ENCODE peak calls at places on chromosome 20, in five cellular contexts. One of them, this sample, is unnamed.

GRCh38 chr20:23702021-23702420 is 13.2 kb upstream of the CST4 start:
- DNase-seq in left ventricle myocardium superior: no peak
- DNase-seq in DMS79: no peak
- DNase-seq in mesothelial cell of epicardium: no peak
- DNase-seq in NCI-H1694 treated with DMSO at 0.1 percent for 48 hours: no peak
- DNase-seq in this sample: no peak

GRCh38 chr20:23680151-23680550 is 8.7 kb downstream of the CST4 start:
- DNase-seq in left ventricle myocardium superior: no peak
- DNase-seq in DMS79: no peak
- DNase-seq in mesothelial cell of epicardium: no peak
- DNase-seq in NCI-H1694 treated with DMSO at 0.1 percent for 48 hours: no peak
- DNase-seq in this sample: no peak

GRCh38 chr20:3712279-3712873 is at the start of gene SIGLEC1:
- DNase-seq in left ventricle myocardium superior: peak
- DNase-seq in DMS79: no peak
- DNase-seq in mesothelial cell of epicardium: no peak
- DNase-seq in NCI-H1694 treated with DMSO at 0.1 percent for 48 hours: no peak
- DNase-seq in this sample: no peak

GRCh38 chr20:20014659-20015058 is 2.5 kb upstream of the NAA20 start:
- DNase-seq in left ventricle myocardium superior: no peak
- DNase-seq in DMS79: no peak
- DNase-seq in mesothelial cell of epicardium: no peak
- DNase-seq in NCI-H1694 treated with DMSO at 0.1 percent for 48 hours: no peak
- DNase-seq in this sample: no peak

GRCh38 chr20:50348118-50348517 is 157.5 kb downstream of the CEBPB start:
- DNase-seq in left ventricle myocardium superior: peak
- DNase-seq in DMS79: no peak
- DNase-seq in mesothelial cell of epicardium: no peak
- DNase-seq in NCI-H1694 treated with DMSO at 0.1 percent for 48 hours: no peak
- DNase-seq in this sample: peak

GRCh38 chr20:46253391-46253790 is 54.9 kb downstream of the CDH22 start:
- DNase-seq in left ventricle myocardium superior: no peak
- DNase-seq in DMS79: no peak
- DNase-seq in mesothelial cell of epicardium: no peak
- DNase-seq in NCI-H1694 treated with DMSO at 0.1 percent for 48 hours: peak
- DNase-seq in this sample: no peak

GRCh38 chr20:32903666-32904175 is 45.0 kb downstream of the EFCAB8 start:
- DNase-seq in left ventricle myocardium superior: no peak
- DNase-seq in DMS79: no peak
- DNase-seq in mesothelial cell of epicardium: no peak
- DNase-seq in NCI-H1694 treated with DMSO at 0.1 percent for 48 hours: no peak
- DNase-seq in this sample: no peak

GRCh38 chr20:13865825-13866351 is 81.1 kb downstream of the NDUFAF5 start:
- DNase-seq in left ventricle myocardium superior: no peak
- DNase-seq in DMS79: no peak
- DNase-seq in mesothelial cell of epicardium: no peak
- DNase-seq in NCI-H1694 treated with DMSO at 0.1 percent for 48 hours: peak
- DNase-seq in this sample: no peak

GRCh38 chr20:59104848-59105247 is 58.8 kb upstream of the ZNF831 start:
- DNase-seq in left ventricle myocardium superior: no peak
- DNase-seq in DMS79: no peak
- DNase-seq in mesothelial cell of epicardium: no peak
- DNase-seq in NCI-H1694 treated with DMSO at 0.1 percent for 48 hours: no peak
- DNase-seq in this sample: no peak

This sample was measured in right lobe of liver.